ENCODE peak calls at places on chromosomes 7 and 10, in four cellular contexts. K is fibroblast of lung, S is tibial artery, P is left ventricle myocardium inferior. M is an unnamed sample.

GRCh38 chr10:24331457-24331856 is 122.5 kb downstream of the KIAA1217 start:
- DNase-seq in S (no peak), P (peak; percentile 36), K (peak; percentile 55), M (peak; percentile 20)

GRCh38 chr10:118980135-118980865 is 49.2 kb upstream of the NANOS1 start:
- DNase-seq in K (no peak), S (peak; percentile 60), P (no peak), M (no peak)

GRCh38 chr7:51299391-51300133 is 17.0 kb downstream of the COBL start:
- DNase-seq in S (no peak), K (no peak), P (no peak), M (no peak)

GRCh38 chr10:5893321-5893720 is 3.3 kb downstream of the FBH1 start:
- DNase-seq in K (no peak), P (no peak), S (no peak), M (no peak)

GRCh38 chr7:5630670-5631069 is 150.8 kb downstream of the RNF216 start:
- DNase-seq in S (no peak), P (no peak), K (no peak), M (no peak)

GRCh38 chr7:23944131-23944530 is 234.1 kb downstream of the STK31 start:
- DNase-seq in S (no peak), P (no peak), K (no peak), M (no peak)

GRCh38 chr7:37027557-37028341 is 303.5 kb upstream of the AOAH start:
- DNase-seq in P (no peak), S (no peak), K (peak; percentile 2), M (no peak)

GRCh38 chr10:52486840-52487611 is 172.9 kb downstream of the DKK1 start:
- DNase-seq in K (peak; percentile 81), P (no peak), S (no peak), M (no peak)

GRCh38 chr10:119509909-119510451 is 32.5 kb downstream of the RGS10 start:
- DNase-seq in K (peak; percentile 39), P (peak; percentile 76), S (peak; percentile 90), M (peak; percentile 34)

GRCh38 chr7:108348913-108349312 is 107.3 kb downstream of the NRCAM start:
- DNase-seq in P (no peak), K (peak; percentile 91), S (no peak), M (no peak)

GRCh38 chr10:29555746-29556481 is 78.9 kb downstream of the SVIL start:
- DNase-seq in S (no peak), K (peak; percentile 66), P (no peak), M (peak; percentile 52)

GRCh38 chr7:149369497-149369896 is 91.4 kb downstream of the ZNF777 start:
- DNase-seq in K (no peak), P (no peak), S (no peak), M (no peak)

GRCh38 chr7:66236713-66237303 is 31.7 kb downstream of the TPST1 start:
- DNase-seq in S (no peak), K (no peak), P (no peak), M (no peak)

GRCh38 chr10:132281915-132282666 is 25.7 kb downstream of the STK32C start:
- DNase-seq in K (no peak), P (no peak), S (no peak), M (no peak)

GRCh38 chr7:120052884-120053382 is 220.0 kb upstream of the KCND2 start:
- DNase-seq in S (peak; percentile 69), P (peak; percentile 22), K (peak; percentile 100), M (peak; percentile 80)

GRCh38 chr10:124157286-124157685 is 63.9 kb upstream of the CHST15 start:
- DNase-seq in S (peak; percentile 43), P (no peak), K (no peak), M (no peak)

GRCh38 chr7:92782236-92782635 is 54.1 kb downstream of the CDK6 start:
- DNase-seq in K (no peak), S (no peak), P (no peak), M (no peak)

DNA sequence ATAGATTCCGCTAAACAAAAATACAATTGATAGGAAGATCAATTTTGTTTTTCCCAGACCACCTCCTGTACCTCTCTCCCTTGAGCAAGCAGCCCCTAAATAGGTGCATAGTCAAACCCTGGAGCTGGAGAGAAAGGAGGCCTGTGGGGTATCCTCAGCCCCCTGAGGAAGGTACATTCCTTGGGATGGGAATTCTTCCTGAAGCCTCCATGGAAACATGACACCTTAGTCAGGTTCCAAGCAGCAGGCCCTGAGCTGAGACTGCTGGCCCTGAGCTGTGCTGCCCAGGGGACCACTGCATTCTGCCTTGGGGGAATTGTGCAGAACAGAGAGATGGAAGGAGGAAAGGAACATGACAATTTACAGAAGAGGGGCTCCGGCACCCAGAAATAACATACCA is 7.4 kb downstream of the HNRNPF start:
- DNase-seq in P (no peak), S (no peak), K (no peak), M (no peak)
- H3K4me1 ChIP-seq in P (peaks cover 95% of the 10 kb centered on the region), S (peaks cover 81% of the 10 kb centered on the region), K (peaks cover 16% of the 10 kb centered on the region), M (peaks cover 11% of the 10 kb centered on the region)

GRCh38 chr10:79981673-79982485 is 33.0 kb upstream of the SFTPD start:
- DNase-seq in K (peak; percentile 12), S (peak; percentile 71), P (peak; percentile 52), M (peak; percentile 38)
- H3K4me1 ChIP-seq in K (no peaks in the 10 kb centered on the region), S (peaks cover 29% of the 10 kb centered on the region), P (peaks cover 28% of the 10 kb centered on the region), M (peaks cover 4% of the 10 kb centered on the region)

DNA sequence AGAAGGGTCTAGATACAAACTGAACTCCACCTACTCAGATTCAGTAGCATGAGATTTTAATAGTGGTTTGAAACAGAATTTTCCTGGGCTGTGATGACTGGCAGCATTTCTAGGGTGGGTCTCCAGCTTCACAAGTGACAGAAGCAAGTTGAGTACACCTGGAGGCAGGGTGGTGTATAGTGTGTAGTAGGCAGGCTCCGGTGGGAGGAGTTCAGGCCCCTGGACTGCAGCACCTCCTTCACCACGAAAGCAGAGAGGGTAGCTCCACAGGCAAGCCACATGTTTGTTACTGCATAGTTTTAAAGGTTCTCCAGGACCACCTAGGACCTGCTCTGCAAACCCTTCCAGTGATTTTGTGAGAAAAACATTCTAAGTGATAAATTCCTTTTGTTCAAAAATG is 347.2 kb downstream of the PARD3 start:
- DNase-seq in S (no peak), P (no peak), K (no peak), M (no peak)
- H3K4me1 ChIP-seq in S (peaks cover 5% of the 10 kb centered on the region), P (no peaks in the 10 kb centered on the region), K (no peaks in the 10 kb centered on the region), M (no peaks in the 10 kb centered on the region)

DNA sequence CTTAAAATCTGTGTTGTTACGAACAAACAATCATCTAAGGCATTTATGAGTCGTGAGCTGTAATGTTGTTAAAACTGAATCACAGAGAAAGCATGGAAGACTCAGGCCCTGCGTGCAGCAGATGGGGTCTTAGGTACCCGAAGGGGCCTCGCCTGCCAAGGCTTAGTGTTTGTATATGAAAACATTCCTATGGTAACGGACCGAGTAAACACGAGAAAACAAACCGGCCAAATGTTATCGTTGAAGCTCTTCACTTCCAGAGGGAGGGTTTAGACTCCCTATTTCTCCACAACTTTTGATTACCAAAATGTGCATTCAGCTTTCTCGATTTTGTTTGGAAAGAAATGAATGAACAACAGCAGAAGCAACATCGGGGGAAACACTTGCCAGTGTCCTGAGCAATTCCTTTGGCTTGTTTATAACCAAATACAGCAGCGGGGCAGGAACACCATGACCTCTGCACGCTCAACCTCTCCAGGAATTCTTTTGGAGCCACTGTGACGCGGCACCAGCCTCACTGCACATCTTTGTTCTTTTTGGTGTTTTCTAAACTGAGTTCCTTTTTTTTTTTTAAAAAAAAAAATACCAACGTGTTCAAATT is 121.6 kb upstream of the KLF6 start:
- DNase-seq in P (no peak), K (peak; percentile 96), S (no peak), M (no peak)
- H3K4me1 ChIP-seq in P (peaks cover 26% of the 10 kb centered on the region), K (peaks cover 15% of the 10 kb centered on the region), S (no peaks in the 10 kb centered on the region), M (no peaks in the 10 kb centered on the region)

DNA sequence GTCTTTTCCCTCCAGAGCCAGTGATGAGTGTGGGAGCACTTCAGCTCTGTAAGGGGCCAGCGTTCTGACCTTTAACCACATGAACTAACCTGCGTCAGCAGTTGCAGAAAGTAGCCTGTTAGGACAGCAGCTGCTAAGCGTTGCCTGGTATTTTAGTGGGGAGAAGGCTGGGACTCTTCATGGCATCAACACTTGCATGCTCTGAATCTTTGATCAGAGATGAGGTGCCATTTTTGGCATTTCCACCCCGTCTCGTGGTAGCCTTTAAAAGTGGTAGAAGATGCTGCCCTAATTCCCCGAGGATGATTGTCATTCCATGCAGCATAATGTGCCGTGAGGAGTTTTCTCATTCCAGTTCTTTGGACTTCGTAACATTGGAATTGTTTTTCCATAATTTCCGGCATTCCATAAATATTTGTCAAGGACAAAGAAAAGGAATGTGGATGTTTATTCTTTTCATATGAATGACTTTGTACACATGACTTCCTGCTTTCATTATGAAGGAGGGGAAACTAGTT is 92.2 kb downstream of the AVL9 start:
- DNase-seq in S (no peak), K (peak; percentile 95), P (no peak), M (no peak)
- H3K4me1 ChIP-seq in S (no peaks in the 10 kb centered on the region), K (peaks cover 26% of the 10 kb centered on the region), P (peaks cover 50% of the 10 kb centered on the region), M (no peaks in the 10 kb centered on the region)

GRCh38 chr7:2513702-2514101 is 5.9 kb upstream of the LFNG start:
- DNase-seq in S (no peak), P (no peak), K (no peak), M (no peak)

GRCh38 chr7:2512713-2513112 is 6.9 kb upstream of the LFNG start:
- DNase-seq in P (no peak), S (no peak), K (no peak), M (no peak)

GRCh38 chr7:2511769-2512168 is 7.8 kb upstream of the LFNG start:
- DNase-seq in S (no peak), P (no peak), K (no peak), M (no peak)

GRCh38 chr7:2510909-2511768 is 8.4 kb upstream of the LFNG start:
- DNase-seq in S (no peak), P (no peak), K (no peak), M (no peak)

GRCh38 chr7:2512179-2512644 is 7.4 kb upstream of the LFNG start:
- DNase-seq in S (no peak), P (peak; percentile 54), K (no peak), M (no peak)
- H3K4me1 ChIP-seq in S (peaks cover 25% of the 10 kb centered on the region), P (peaks cover 57% of the 10 kb centered on the region), K (peaks cover 16% of the 10 kb centered on the region), M (no peaks in the 10 kb centered on the region)

GRCh38 chr7:45026013-45026412 is 26.0 kb downstream of the CCM2 start:
- DNase-seq in S (no peak), P (no peak), K (no peak), M (no peak)
- H3K4me1 ChIP-seq in S (no peaks in the 10 kb centered on the region), P (no peaks in the 10 kb centered on the region), K (peaks cover 3% of the 10 kb centered on the region), M (no peaks in the 10 kb centered on the region)

DNA sequence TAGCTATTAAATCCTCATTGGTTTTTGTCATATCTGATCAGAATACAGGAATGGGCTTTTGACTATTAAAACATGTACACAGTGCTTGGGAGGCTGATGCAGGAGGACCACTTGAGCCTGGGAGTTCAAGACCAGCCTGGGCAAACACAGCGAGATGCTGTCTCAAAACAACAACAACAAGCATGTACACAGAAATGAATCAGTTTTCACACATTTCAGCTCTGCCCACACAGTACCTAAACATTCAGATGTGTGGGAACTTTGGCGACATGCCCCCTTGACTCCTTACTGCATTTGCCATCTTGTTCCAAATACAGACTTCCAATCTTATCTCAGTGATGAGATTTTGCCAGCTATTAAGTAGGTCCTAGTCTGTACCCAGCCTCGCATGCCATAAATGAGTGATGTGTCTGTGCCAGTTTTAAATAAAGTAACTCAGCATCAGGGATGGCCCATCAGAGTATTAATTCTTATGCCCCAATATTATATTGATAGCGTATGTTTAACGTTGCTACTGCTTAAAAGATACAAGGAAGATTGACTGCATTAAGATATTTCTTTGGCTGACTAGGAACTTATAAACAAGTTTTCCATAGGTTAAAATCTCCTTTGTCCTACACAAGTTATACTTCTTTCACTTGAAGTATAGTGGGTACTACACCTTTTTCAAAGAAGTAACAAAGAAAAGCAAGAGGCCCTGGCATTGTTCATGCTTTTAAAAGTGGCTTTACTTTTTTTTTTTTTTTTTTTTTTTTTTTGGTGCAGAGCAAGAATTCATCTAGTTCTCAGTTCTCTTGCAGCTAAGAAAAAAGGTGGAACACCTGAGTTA is 244.8 kb downstream of the CELF2 start:
- DNase-seq in S (no peak), P (no peak), K (no peak), M (no peak)
- H3K4me1 ChIP-seq in S (peaks cover 13% of the 10 kb centered on the region), P (peaks cover 83% of the 10 kb centered on the region), K (no peaks in the 10 kb centered on the region), M (peaks cover 4% of the 10 kb centered on the region)